ENCODE peak calls at places on chromosomes 5 and 9, in four cellular contexts. One of them, this sample, is unnamed. For H3K4me1, the result is how much of the 10 kb centered on the place peaks cover.

GRCh38 chr9:125296843-125297372 is 35.3 kb downstream of the GAPVD1 start:
- DNase-seq in GM23338: no peak
- DNase-seq in SK-N-SH: no peak
- DNase-seq in ovary: no peak
- DNase-seq in this sample: no peak

GRCh38 chr9:128635266-128636023 is 21.2 kb downstream of the DYNC2I2 start:
- DNase-seq in GM23338: peak
- DNase-seq in SK-N-SH: peak
- DNase-seq in ovary: peak
- DNase-seq in this sample: peak

GRCh38 chr9:16303506-16303905 is 567.0 kb downstream of the BNC2 start:
- DNase-seq in GM23338: no peak
- DNase-seq in SK-N-SH: no peak
- DNase-seq in ovary: no peak
- DNase-seq in this sample: no peak

GRCh38 chr5:169805527-169805934 is 168.5 kb downstream of the DOCK2 start:
- DNase-seq in GM23338: no peak
- DNase-seq in SK-N-SH: no peak
- DNase-seq in ovary: no peak
- DNase-seq in this sample: no peak

GRCh38 chr5:55232194-55232984 is 1.0 kb downstream of the CCNO start:
- DNase-seq in GM23338: peak
- DNase-seq in SK-N-SH: peak
- DNase-seq in ovary: peak
- DNase-seq in this sample: no peak

GRCh38 chr5:67672633-67673032 is 476.0 kb upstream of the CD180 start:
- DNase-seq in GM23338: no peak
- DNase-seq in SK-N-SH: no peak
- DNase-seq in ovary: no peak
- DNase-seq in this sample: no peak

GRCh38 chr5:128597151-128597550 is 59.1 kb upstream of the FBN2 start:
- DNase-seq in GM23338: no peak
- DNase-seq in SK-N-SH: no peak
- DNase-seq in ovary: no peak
- DNase-seq in this sample: no peak

GRCh38 chr5:171162602-171163001 is 146.4 kb upstream of the TLX3 start:
- DNase-seq in GM23338: peak
- DNase-seq in SK-N-SH: peak
- DNase-seq in ovary: no peak
- DNase-seq in this sample: no peak

GRCh38 chr5:34529581-34530331 is 126.4 kb upstream of the RAI14 start:
- DNase-seq in GM23338: no peak
- DNase-seq in SK-N-SH: no peak
- DNase-seq in ovary: no peak
- DNase-seq in this sample: no peak

GRCh38 chr5:133967124-133967523 is 1.3 kb downstream of the C5orf15 start:
- DNase-seq in GM23338: no peak
- DNase-seq in SK-N-SH: no peak
- DNase-seq in ovary: no peak
- DNase-seq in this sample: no peak

GRCh38 chr9:124390812-124391658 is 24.2 kb downstream of the PSMB7 start:
- DNase-seq in GM23338: no peak
- DNase-seq in SK-N-SH: no peak
- DNase-seq in ovary: no peak
- DNase-seq in this sample: no peak

GRCh38 chr5:139660105-139660915 is 12.2 kb downstream of the CXXC5 start:
- DNase-seq in GM23338: no peak
- DNase-seq in SK-N-SH: peak
- DNase-seq in ovary: no peak
- DNase-seq in this sample: peak

GRCh38 chr5:39117401-39117800 is 43.2 kb upstream of the RICTOR start:
- DNase-seq in GM23338: no peak
- DNase-seq in SK-N-SH: no peak
- DNase-seq in ovary: no peak
- DNase-seq in this sample: no peak

GRCh38 chr5:168874713-168875380 is 295.7 kb upstream of the PANK3 start:
- DNase-seq in GM23338: peak
- DNase-seq in SK-N-SH: no peak
- DNase-seq in ovary: no peak
- DNase-seq in this sample: no peak

GRCh38 chr9:131813116-131813515 is 73.2 kb upstream of the RAPGEF1 start:
- DNase-seq in GM23338: no peak
- DNase-seq in SK-N-SH: no peak
- DNase-seq in ovary: no peak
- DNase-seq in this sample: no peak

GRCh38 chr9:77807295-77807694 is 159.2 kb upstream of the GNA14 start:
- DNase-seq in GM23338: no peak
- DNase-seq in SK-N-SH: no peak
- DNase-seq in ovary: no peak
- DNase-seq in this sample: no peak

GRCh38 chr5:163838738-163839137 is 333.3 kb downstream of the MAT2B start:
- DNase-seq in GM23338: no peak
- DNase-seq in SK-N-SH: no peak
- DNase-seq in ovary: no peak
- DNase-seq in this sample: no peak

GRCh38 chr5:6402939-6403338 is 24.6 kb upstream of the MED10 start:
- DNase-seq in GM23338: no peak
- DNase-seq in SK-N-SH: no peak
- DNase-seq in ovary: no peak
- DNase-seq in this sample: no peak

GRCh38 chr5:131223751-131224386 is 40.0 kb upstream of the CDC42SE2 start:
- DNase-seq in GM23338: no peak
- DNase-seq in SK-N-SH: no peak
- DNase-seq in ovary: no peak
- DNase-seq in this sample: no peak

GRCh38 chr5:131225282-131225974 is 38.4 kb upstream of the CDC42SE2 start:
- DNase-seq in GM23338: no peak
- DNase-seq in SK-N-SH: no peak
- DNase-seq in ovary: no peak
- DNase-seq in this sample: no peak

GRCh38 chr5:131226899-131227298 is 37.0 kb upstream of the CDC42SE2 start:
- DNase-seq in GM23338: no peak
- DNase-seq in SK-N-SH: no peak
- DNase-seq in ovary: no peak
- DNase-seq in this sample: no peak

GRCh38 chr5:131222731-131223130 is 41.1 kb upstream of the CDC42SE2 start:
- DNase-seq in GM23338: no peak
- DNase-seq in SK-N-SH: no peak
- DNase-seq in ovary: no peak
- DNase-seq in this sample: no peak

DNA sequence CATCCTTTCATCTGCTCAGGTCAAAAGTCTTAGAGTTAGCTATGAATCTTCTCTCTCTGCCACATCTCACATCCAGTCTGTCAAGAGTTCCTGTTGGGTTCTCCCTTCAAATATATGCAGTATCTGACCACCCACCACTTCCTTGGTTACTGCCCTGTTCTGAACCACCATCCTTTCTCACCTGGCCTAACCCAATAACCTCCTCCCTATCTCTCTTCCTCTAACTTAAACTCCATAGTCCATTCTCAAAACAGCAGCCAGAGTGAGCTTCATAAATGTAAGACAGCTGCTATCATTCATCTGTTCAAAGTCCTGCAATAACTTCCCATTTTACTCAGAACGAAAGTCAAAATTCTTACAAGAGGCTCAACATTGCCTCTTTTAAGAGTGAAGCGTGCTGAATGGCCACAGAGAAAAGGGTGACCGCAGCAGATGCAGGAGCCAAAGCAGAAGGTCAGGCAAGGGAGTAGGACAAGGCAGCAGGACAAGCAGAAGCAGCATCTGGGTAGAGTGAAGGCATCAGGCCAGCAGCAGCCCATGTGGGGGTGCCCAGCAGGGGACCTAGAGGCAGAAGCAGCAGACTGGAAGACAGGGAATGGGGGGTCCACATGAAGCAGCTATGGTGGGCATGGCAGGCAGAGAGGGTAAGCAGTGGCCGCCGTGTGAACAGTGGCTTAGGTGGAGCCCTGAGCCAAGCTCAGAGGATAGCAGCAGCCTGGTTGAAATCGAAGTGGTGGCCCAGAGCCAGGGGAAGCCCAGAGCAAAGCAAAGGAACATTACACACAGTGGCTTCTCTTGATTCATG is 39.3 kb upstream of the CDC42SE2 start:
- DNase-seq in GM23338: no peak
- DNase-seq in SK-N-SH: no peak
- DNase-seq in ovary: no peak
- DNase-seq in this sample: no peak
- TF ChIP-seq CTCF in GM23338: no peak
- TF ChIP-seq CTCF in SK-N-SH: no peak
- TF ChIP-seq CTCF in ovary: no peak
- TF ChIP-seq CTCF in this sample: no peak

GRCh38 chr9:114613087-114613486 is 2.0 kb downstream of the TMEM268 start:
- DNase-seq in GM23338: no peak
- DNase-seq in SK-N-SH: no peak
- DNase-seq in ovary: no peak
- DNase-seq in this sample: no peak
- H3K4me1 ChIP-seq in GM23338: under half
- H3K4me1 ChIP-seq in SK-N-SH: under half
- H3K4me1 ChIP-seq in ovary: under half
- H3K4me1 ChIP-seq in this sample: under half

DNA sequence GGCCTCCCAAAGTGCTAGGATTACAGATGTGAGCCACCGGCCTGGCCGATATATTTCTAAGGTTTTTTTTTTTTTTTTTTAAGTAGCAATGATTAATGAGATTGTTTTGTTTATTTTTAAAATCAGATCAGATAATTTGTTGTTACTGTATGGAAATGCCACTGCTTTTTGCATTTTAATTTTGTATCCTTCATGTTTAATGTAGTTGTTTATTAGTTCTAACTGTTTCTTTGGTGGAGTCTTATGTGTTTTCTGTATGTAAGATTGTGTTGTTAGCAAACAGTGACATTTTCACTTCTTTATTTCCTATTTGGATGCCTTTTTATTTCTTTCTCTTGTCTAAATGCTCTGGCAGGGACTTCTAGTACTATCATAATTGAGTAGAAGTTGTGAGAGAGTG is 87.3 kb downstream of the DMXL1 start:
- DNase-seq in GM23338: no peak
- DNase-seq in SK-N-SH: no peak
- DNase-seq in ovary: no peak
- DNase-seq in this sample: no peak
- TF ChIP-seq CTCF in GM23338: no peak
- TF ChIP-seq CTCF in SK-N-SH: no peak
- TF ChIP-seq CTCF in ovary: no peak
- TF ChIP-seq CTCF in this sample: no peak

DNA sequence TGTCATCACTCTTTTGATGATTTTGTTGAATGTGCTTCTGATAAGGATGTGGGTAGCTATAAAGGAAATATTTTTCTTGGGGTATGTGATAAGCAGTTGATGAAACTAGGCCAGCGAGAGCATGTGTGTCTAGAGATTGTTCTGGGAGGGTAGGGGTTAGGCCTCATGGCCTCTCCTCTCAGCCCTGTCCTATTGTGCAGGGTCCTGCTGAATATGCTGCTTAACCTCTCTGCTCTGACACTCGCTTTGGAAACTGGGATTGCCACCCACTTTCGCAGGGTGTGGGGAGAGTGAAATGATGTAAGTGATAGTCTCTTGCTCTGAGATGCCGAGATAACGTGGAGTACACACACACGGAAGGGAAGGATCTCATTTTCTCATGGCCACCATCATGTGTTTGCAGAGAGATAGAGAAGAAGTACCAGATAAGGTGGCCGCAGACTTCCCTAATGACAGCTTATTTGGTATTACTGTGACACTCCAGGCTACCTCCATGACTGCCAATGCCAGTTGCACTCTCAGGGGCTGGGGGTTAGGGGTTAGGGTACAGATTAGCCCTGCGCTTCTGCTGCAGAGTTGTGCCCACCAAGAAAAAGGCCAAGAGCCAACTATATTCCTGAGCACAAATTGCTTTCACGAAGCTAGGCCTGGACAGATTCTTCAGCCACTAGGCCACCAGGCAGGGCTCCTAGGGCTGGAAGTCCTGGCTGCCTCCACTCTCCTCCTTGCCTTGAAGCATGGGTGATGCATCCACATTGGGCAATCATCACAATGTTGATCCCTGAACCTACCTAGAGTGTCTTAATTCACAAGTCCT is 25.2 kb upstream of the TNFAIP8 start:
- DNase-seq in GM23338: no peak
- DNase-seq in SK-N-SH: no peak
- DNase-seq in ovary: no peak
- DNase-seq in this sample: no peak
- H3K4me1 ChIP-seq in GM23338: under half
- H3K4me1 ChIP-seq in SK-N-SH: under half
- H3K4me1 ChIP-seq in ovary: under half
- H3K4me1 ChIP-seq in this sample: under half

DNA sequence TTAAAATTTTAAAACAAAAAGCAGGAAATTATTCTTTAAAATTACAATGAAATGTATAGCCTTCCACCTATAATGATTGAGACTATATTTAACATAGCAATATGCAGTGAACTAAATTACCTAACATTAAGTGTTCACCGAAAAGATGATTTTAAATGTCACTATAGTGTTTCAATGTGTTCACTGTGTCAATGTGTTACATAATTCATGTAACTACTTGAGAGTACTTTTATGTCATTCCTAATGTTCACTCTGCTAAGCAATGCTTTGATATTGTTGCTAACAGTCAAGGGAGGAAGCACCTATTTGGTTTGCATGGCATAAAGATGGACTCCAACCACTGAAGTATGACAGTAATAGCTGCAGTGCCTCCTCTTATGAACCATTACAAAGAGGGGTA is 629.8 kb upstream of the C9orf72 start:
- DNase-seq in GM23338: no peak
- DNase-seq in SK-N-SH: no peak
- DNase-seq in ovary: no peak
- DNase-seq in this sample: no peak
- TF ChIP-seq CTCF in GM23338: no peak
- TF ChIP-seq CTCF in SK-N-SH: no peak
- TF ChIP-seq CTCF in ovary: no peak
- TF ChIP-seq CTCF in this sample: no peak

GRCh38 chr9:70405808-70406445 is 8.5 kb downstream of the KLF9 start:
- DNase-seq in GM23338: peak
- DNase-seq in SK-N-SH: no peak
- DNase-seq in ovary: no peak
- DNase-seq in this sample: no peak

GRCh38 chr9:70404261-70404660 is 10.2 kb downstream of the KLF9 start:
- DNase-seq in GM23338: no peak
- DNase-seq in SK-N-SH: no peak
- DNase-seq in ovary: no peak
- DNase-seq in this sample: no peak

GRCh38 chr9:70408393-70409040 is 5.9 kb downstream of the KLF9 start:
- DNase-seq in GM23338: peak
- DNase-seq in SK-N-SH: no peak
- DNase-seq in ovary: no peak
- DNase-seq in this sample: no peak

GRCh38 chr9:70407081-70407503 is 7.4 kb downstream of the KLF9 start:
- DNase-seq in GM23338: peak
- DNase-seq in SK-N-SH: no peak
- DNase-seq in ovary: no peak
- DNase-seq in this sample: no peak

DNA sequence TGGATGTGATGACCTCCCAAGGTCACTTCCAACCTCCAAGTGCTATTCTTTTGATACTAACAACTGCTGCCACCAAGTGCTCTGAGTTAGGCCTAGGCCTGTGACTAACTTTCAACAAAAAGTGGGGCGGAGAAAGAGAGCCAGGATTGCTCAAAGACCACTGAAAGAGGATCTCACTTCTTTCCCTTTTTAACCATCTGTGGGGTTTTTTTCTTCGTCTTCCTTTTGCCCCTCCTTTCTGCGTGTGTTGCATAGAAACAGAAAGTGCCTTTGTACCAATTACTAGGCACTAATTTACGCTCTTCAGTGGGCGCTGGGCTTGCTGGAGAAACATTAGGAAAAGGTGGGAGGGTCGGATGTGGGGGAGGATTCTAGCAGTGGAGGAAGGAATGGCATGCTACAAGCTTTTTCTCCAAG is 8.0 kb downstream of the KLF9 start:
- DNase-seq in GM23338: peak
- DNase-seq in SK-N-SH: no peak
- DNase-seq in ovary: no peak
- DNase-seq in this sample: no peak
- H3K4me1 ChIP-seq in GM23338: under half
- H3K4me1 ChIP-seq in SK-N-SH: under half
- H3K4me1 ChIP-seq in ovary: under half
- H3K4me1 ChIP-seq in this sample: half or more

This sample was measured in right atrium auricular region.